ENCODE peak calls at places on chromosomes 16 and 17, in four cellular contexts. W is left lobe of liver; Q is CD8-positive, alpha-beta T cell; A is activated CD4-positive, CD25-positive, alpha-beta regulatory T cell. L is an unnamed sample.

GRCh38 chr16:80720759-80721470 is 83.5 kb downstream of the CDYL2 start:
- DNase-seq in W (no peak), Q (no peak), A (no peak), L (no peak)

GRCh38 chr16:278863-279366 is 1.5 kb upstream of the ARHGDIG start:
- DNase-seq in W (no peak), Q (peak; percentile 23), A (no peak), L (no peak)

GRCh38 chr16:50944431-50944830 is 202.5 kb downstream of the CYLD start:
- DNase-seq in W (no peak), Q (no peak), A (no peak), L (no peak)

GRCh38 chr17:79851461-79851817 is 12.2 kb upstream of the CBX4 start:
- DNase-seq in W (no peak), Q (no peak), A (no peak), L (no peak)

GRCh38 chr16:63684702-63685101 is 1437.2 kb downstream of the CDH11 start:
- DNase-seq in W (no peak), Q (no peak), A (no peak), L (no peak)

GRCh38 chr16:87734644-87735043 is 31.1 kb downstream of the KLHDC4 start:
- DNase-seq in W (no peak), Q (no peak), A (no peak), L (no peak)

GRCh38 chr17:38970128-38970527 is 2.9 kb upstream of the FBXO47 start:
- DNase-seq in W (no peak), Q (no peak), A (no peak), L (no peak)

GRCh38 chr17:19248923-19249574 is 11.9 kb downstream of the EPN2 start:
- DNase-seq in W (no peak), Q (no peak), A (no peak), L (no peak)

GRCh38 chr16:15827709-15828343 is 29.0 kb downstream of the MYH11 start:
- DNase-seq in W (no peak), Q (no peak), A (no peak), L (no peak)

GRCh38 chr17:29190039-29190438 is 9.8 kb upstream of the MYO18A start:
- DNase-seq in W (no peak), Q (no peak), A (no peak), L (no peak)

GRCh38 chr17:10687497-10687896 is 9.8 kb downstream of the SCO1 start:
- DNase-seq in W (no peak), Q (no peak), A (no peak), L (no peak)

GRCh38 chr17:15883617-15884111 is 61.3 kb upstream of the ADORA2B start:
- DNase-seq in W (no peak), Q (no peak), A (no peak), L (peak; percentile 75)

GRCh38 chr17:50344712-50345380 is 1.1 kb upstream of the XYLT2 start:
- DNase-seq in W (no peak), Q (no peak), A (no peak), L (no peak)

GRCh38 chr16:6611535-6611934 is 721.1 kb upstream of the RBFOX1 start:
- DNase-seq in W (no peak), Q (no peak), A (no peak), L (no peak)

GRCh38 chr16:24124291-24124690 is 131.8 kb upstream of the CACNG3 start:
- DNase-seq in W (no peak), Q (no peak), A (no peak), L (no peak)

GRCh38 chr16:68446941-68447675 is 1.2 kb downstream of the SMPD3 start:
- DNase-seq in W (no peak), Q (no peak), A (no peak), L (no peak)

GRCh38 chr16:73483076-73483791 is 435.3 kb upstream of the ZFHX3 start:
- DNase-seq in W (no peak), Q (no peak), A (no peak), L (no peak)

L was measured in CD14-positive monocyte.